ENCODE peak calls at places on chromosome 6, in four cellular contexts. O, F, H and C are unnamed samples.

GRCh38 chr6:158711264-158711663 is 61.4 kb downstream of the SYTL3 start:
- DNase-seq in F (no peak), H (no peak), O (no peak), C (no peak)

GRCh38 chr6:14824835-14825223 is 421.0 kb upstream of the JARID2 start:
- DNase-seq in F (no peak), H (no peak), O (no peak), C (no peak)

GRCh38 chr6:83062225-83062624 is 3.4 kb downstream of the UBE3D start:
- DNase-seq in O (no peak), F (no peak), H (peak), C (no peak)

GRCh38 chr6:148521158-148521557 is 178.5 kb downstream of the SASH1 start:
- DNase-seq in O (no peak), H (no peak), F (no peak), C (no peak)

GRCh38 chr6:115896538-115897129 is 164.1 kb downstream of the FRK start:
- DNase-seq in H (peak), F (peak), O (peak), C (peak)

GRCh38 chr6:24064106-24064505 is 61.9 kb upstream of the NRSN1 start:
- DNase-seq in O (peak), H (no peak), F (no peak), C (no peak)

GRCh38 chr6:89483111-89483720 is 50.3 kb downstream of the ANKRD6 start:
- DNase-seq in O (no peak), H (peak), F (no peak), C (no peak)

GRCh38 chr6:141488466-141488865 is 644.3 kb upstream of the GJE1 start:
- DNase-seq in O (no peak), F (no peak), H (peak), C (peak)

GRCh38 chr6:50543666-50544065 is 169.7 kb upstream of the TFAP2D start:
- DNase-seq in O (no peak), F (no peak), H (no peak), C (no peak)

GRCh38 chr6:46789434-46790358 is 3.5 kb upstream of the MEP1A start:
- DNase-seq in F (no peak), H (no peak), O (no peak), C (no peak)